ENCODE peak calls at places on chromosomes 12 and 14, in eight cellular contexts. One of them, this sample, is unnamed.

GRCh38 chr12:27564612-27565213 is 40.7 kb downstream of the PPFIBP1 start:
- DNase-seq in body of pancreas: no peak
- DNase-seq in foreskin fibroblast: peak
- DNase-seq in lung: no peak
- DNase-seq in IMR-90: no peak
- DNase-seq in DND-41: no peak
- DNase-seq in upper lobe of right lung: no peak
- DNase-seq in astrocyte of the spinal cord: no peak
- DNase-seq in this sample: no peak

GRCh38 chr14:48473944-48474343 is 798.5 kb upstream of the MDGA2 start:
- DNase-seq in body of pancreas: no peak
- DNase-seq in foreskin fibroblast: no peak
- DNase-seq in lung: no peak
- DNase-seq in IMR-90: no peak
- DNase-seq in DND-41: no peak
- DNase-seq in upper lobe of right lung: no peak
- DNase-seq in astrocyte of the spinal cord: no peak
- DNase-seq in this sample: no peak

GRCh38 chr14:85444685-85445084 is 85.3 kb upstream of the FLRT2 start:
- DNase-seq in body of pancreas: peak
- DNase-seq in foreskin fibroblast: peak
- DNase-seq in lung: no peak
- DNase-seq in IMR-90: peak
- DNase-seq in DND-41: peak
- DNase-seq in upper lobe of right lung: no peak
- DNase-seq in astrocyte of the spinal cord: peak
- DNase-seq in this sample: peak

GRCh38 chr12:18483723-18484325 is 222.5 kb downstream of the PIK3C2G start:
- DNase-seq in body of pancreas: no peak
- DNase-seq in foreskin fibroblast: no peak
- DNase-seq in lung: no peak
- DNase-seq in IMR-90: no peak
- DNase-seq in DND-41: no peak
- DNase-seq in upper lobe of right lung: no peak
- DNase-seq in astrocyte of the spinal cord: no peak
- DNase-seq in this sample: no peak

GRCh38 chr14:103597623-103598372 is 31.2 kb upstream of the KLC1 start:
- DNase-seq in body of pancreas: no peak
- DNase-seq in foreskin fibroblast: peak
- DNase-seq in lung: no peak
- DNase-seq in IMR-90: peak
- DNase-seq in DND-41: no peak
- DNase-seq in upper lobe of right lung: no peak
- DNase-seq in astrocyte of the spinal cord: peak
- DNase-seq in this sample: peak

GRCh38 chr12:42588981-42589464 is 523 bp downstream of the PRICKLE1 start:
- DNase-seq in body of pancreas: peak
- DNase-seq in foreskin fibroblast: peak
- DNase-seq in lung: peak
- DNase-seq in IMR-90: peak
- DNase-seq in DND-41: no peak
- DNase-seq in upper lobe of right lung: peak
- DNase-seq in astrocyte of the spinal cord: peak
- DNase-seq in this sample: no peak

GRCh38 chr12:93174048-93174447 is 203.7 kb upstream of the NUDT4 start:
- DNase-seq in body of pancreas: no peak
- DNase-seq in foreskin fibroblast: peak
- DNase-seq in lung: no peak
- DNase-seq in IMR-90: peak
- DNase-seq in DND-41: no peak
- DNase-seq in upper lobe of right lung: no peak
- DNase-seq in astrocyte of the spinal cord: peak
- DNase-seq in this sample: no peak

GRCh38 chr14:81302613-81303012 is 81.9 kb upstream of the GTF2A1 start:
- DNase-seq in body of pancreas: no peak
- DNase-seq in foreskin fibroblast: no peak
- DNase-seq in lung: no peak
- DNase-seq in IMR-90: no peak
- DNase-seq in DND-41: no peak
- DNase-seq in upper lobe of right lung: no peak
- DNase-seq in astrocyte of the spinal cord: no peak
- DNase-seq in this sample: no peak

GRCh38 chr12:82740129-82741000 is 53.7 kb downstream of the TMTC2 start:
- DNase-seq in body of pancreas: no peak
- DNase-seq in foreskin fibroblast: peak
- DNase-seq in lung: no peak
- DNase-seq in IMR-90: peak
- DNase-seq in DND-41: no peak
- DNase-seq in upper lobe of right lung: no peak
- DNase-seq in astrocyte of the spinal cord: peak
- DNase-seq in this sample: peak

GRCh38 chr12:46240436-46240835 is 28.4 kb downstream of the SLC38A1 start:
- DNase-seq in body of pancreas: no peak
- DNase-seq in foreskin fibroblast: no peak
- DNase-seq in lung: no peak
- DNase-seq in IMR-90: no peak
- DNase-seq in DND-41: no peak
- DNase-seq in upper lobe of right lung: no peak
- DNase-seq in astrocyte of the spinal cord: no peak
- DNase-seq in this sample: no peak

GRCh38 chr12:1553987-1554982 is 40.1 kb downstream of the FBXL14 start:
- DNase-seq in body of pancreas: no peak
- DNase-seq in foreskin fibroblast: no peak
- DNase-seq in lung: no peak
- DNase-seq in IMR-90: no peak
- DNase-seq in DND-41: no peak
- DNase-seq in upper lobe of right lung: peak
- DNase-seq in astrocyte of the spinal cord: no peak
- DNase-seq in this sample: no peak

GRCh38 chr12:50825372-50825838 is 17.3 kb upstream of the TMPRSS12 start:
- DNase-seq in body of pancreas: peak
- DNase-seq in foreskin fibroblast: peak
- DNase-seq in lung: no peak
- DNase-seq in IMR-90: peak
- DNase-seq in DND-41: no peak
- DNase-seq in upper lobe of right lung: no peak
- DNase-seq in astrocyte of the spinal cord: peak
- DNase-seq in this sample: peak

GRCh38 chr12:71503579-71504470 is 64.2 kb downstream of the LGR5 start:
- DNase-seq in body of pancreas: no peak
- DNase-seq in foreskin fibroblast: no peak
- DNase-seq in lung: no peak
- DNase-seq in IMR-90: no peak
- DNase-seq in DND-41: no peak
- DNase-seq in upper lobe of right lung: no peak
- DNase-seq in astrocyte of the spinal cord: no peak
- DNase-seq in this sample: no peak

GRCh38 chr12:11654338-11654737 is 4.9 kb downstream of the ETV6 start:
- DNase-seq in body of pancreas: no peak
- DNase-seq in foreskin fibroblast: no peak
- DNase-seq in lung: no peak
- DNase-seq in IMR-90: no peak
- DNase-seq in DND-41: no peak
- DNase-seq in upper lobe of right lung: no peak
- DNase-seq in astrocyte of the spinal cord: no peak
- DNase-seq in this sample: no peak

GRCh38 chr12:116559330-116560080 is at the start of gene MAP1LC3B2:
- DNase-seq in body of pancreas: peak
- DNase-seq in foreskin fibroblast: peak
- DNase-seq in lung: peak
- DNase-seq in IMR-90: peak
- DNase-seq in DND-41: peak
- DNase-seq in upper lobe of right lung: peak
- DNase-seq in astrocyte of the spinal cord: peak
- DNase-seq in this sample: no peak

GRCh38 chr12:110860833-110861291 is 14.1 kb downstream of the CCDC63 start:
- DNase-seq in body of pancreas: no peak
- DNase-seq in foreskin fibroblast: no peak
- DNase-seq in lung: no peak
- DNase-seq in IMR-90: no peak
- DNase-seq in DND-41: no peak
- DNase-seq in upper lobe of right lung: no peak
- DNase-seq in astrocyte of the spinal cord: no peak
- DNase-seq in this sample: no peak

GRCh38 chr14:105855893-105856675 is 329.7 kb downstream of the TMEM121 start:
- DNase-seq in body of pancreas: no peak
- DNase-seq in foreskin fibroblast: no peak
- DNase-seq in lung: no peak
- DNase-seq in IMR-90: no peak
- DNase-seq in DND-41: peak
- DNase-seq in upper lobe of right lung: peak
- DNase-seq in astrocyte of the spinal cord: no peak
- DNase-seq in this sample: no peak

GRCh38 chr12:117968826-117969659 is at the start of gene KSR2:
- DNase-seq in body of pancreas: peak
- DNase-seq in foreskin fibroblast: peak
- DNase-seq in lung: peak
- DNase-seq in IMR-90: no peak
- DNase-seq in DND-41: no peak
- DNase-seq in upper lobe of right lung: peak
- DNase-seq in astrocyte of the spinal cord: no peak
- DNase-seq in this sample: no peak

GRCh38 chr14:88825078-88825458 is 617 bp downstream of the TTC8 start:
- DNase-seq in body of pancreas: no peak
- DNase-seq in foreskin fibroblast: peak
- DNase-seq in lung: no peak
- DNase-seq in IMR-90: peak
- DNase-seq in DND-41: no peak
- DNase-seq in upper lobe of right lung: no peak
- DNase-seq in astrocyte of the spinal cord: peak
- DNase-seq in this sample: no peak

GRCh38 chr14:55130194-55130550 is 1.1 kb downstream of the LGALS3 start:
- DNase-seq in body of pancreas: peak
- DNase-seq in foreskin fibroblast: peak
- DNase-seq in lung: no peak
- DNase-seq in IMR-90: peak
- DNase-seq in DND-41: no peak
- DNase-seq in upper lobe of right lung: no peak
- DNase-seq in astrocyte of the spinal cord: no peak
- DNase-seq in this sample: no peak

GRCh38 chr14:55136241-55136640 is 7.2 kb downstream of the LGALS3 start:
- DNase-seq in body of pancreas: no peak
- DNase-seq in foreskin fibroblast: peak
- DNase-seq in lung: no peak
- DNase-seq in IMR-90: peak
- DNase-seq in DND-41: no peak
- DNase-seq in upper lobe of right lung: no peak
- DNase-seq in astrocyte of the spinal cord: peak
- DNase-seq in this sample: no peak

GRCh38 chr14:55131782-55132181 is 2.7 kb downstream of the LGALS3 start:
- DNase-seq in body of pancreas: no peak
- DNase-seq in foreskin fibroblast: no peak
- DNase-seq in lung: no peak
- DNase-seq in IMR-90: peak
- DNase-seq in DND-41: no peak
- DNase-seq in upper lobe of right lung: no peak
- DNase-seq in astrocyte of the spinal cord: no peak
- DNase-seq in this sample: no peak

GRCh38 chr14:55136868-55137785 is 8.1 kb downstream of the LGALS3 start:
- DNase-seq in body of pancreas: peak
- DNase-seq in foreskin fibroblast: peak
- DNase-seq in lung: peak
- DNase-seq in IMR-90: peak
- DNase-seq in DND-41: no peak
- DNase-seq in upper lobe of right lung: no peak
- DNase-seq in astrocyte of the spinal cord: peak
- DNase-seq in this sample: no peak

GRCh38 chr14:55133416-55133815 is 4.4 kb downstream of the LGALS3 start:
- DNase-seq in body of pancreas: no peak
- DNase-seq in foreskin fibroblast: peak
- DNase-seq in lung: no peak
- DNase-seq in IMR-90: peak
- DNase-seq in DND-41: no peak
- DNase-seq in upper lobe of right lung: no peak
- DNase-seq in astrocyte of the spinal cord: no peak
- DNase-seq in this sample: no peak
- TF ChIP-seq CTCF in body of pancreas: peak
- TF ChIP-seq CTCF in foreskin fibroblast: no peak
- TF ChIP-seq CTCF in lung: no peak
- TF ChIP-seq CTCF in IMR-90: peak
- TF ChIP-seq CTCF in DND-41: peak
- TF ChIP-seq CTCF in upper lobe of right lung: peak
- TF ChIP-seq CTCF in astrocyte of the spinal cord: peak
- TF ChIP-seq CTCF in this sample: no peak

GRCh38 chr14:70254476-70254961 is 65.8 kb upstream of the SLC8A3 start:
- DNase-seq in body of pancreas: peak
- DNase-seq in foreskin fibroblast: peak
- DNase-seq in lung: peak
- DNase-seq in IMR-90: peak
- DNase-seq in DND-41: no peak
- DNase-seq in upper lobe of right lung: peak
- DNase-seq in astrocyte of the spinal cord: peak
- DNase-seq in this sample: no peak
- H3K4me3 ChIP-seq in body of pancreas: peak
- H3K4me3 ChIP-seq in foreskin fibroblast: peak
- H3K4me3 ChIP-seq in lung: no peak
- H3K4me3 ChIP-seq in IMR-90: peak
- H3K4me3 ChIP-seq in DND-41: no peak
- H3K4me3 ChIP-seq in upper lobe of right lung: peak
- H3K4me3 ChIP-seq in astrocyte of the spinal cord: no peak
- H3K4me3 ChIP-seq in this sample: peak

DNA sequence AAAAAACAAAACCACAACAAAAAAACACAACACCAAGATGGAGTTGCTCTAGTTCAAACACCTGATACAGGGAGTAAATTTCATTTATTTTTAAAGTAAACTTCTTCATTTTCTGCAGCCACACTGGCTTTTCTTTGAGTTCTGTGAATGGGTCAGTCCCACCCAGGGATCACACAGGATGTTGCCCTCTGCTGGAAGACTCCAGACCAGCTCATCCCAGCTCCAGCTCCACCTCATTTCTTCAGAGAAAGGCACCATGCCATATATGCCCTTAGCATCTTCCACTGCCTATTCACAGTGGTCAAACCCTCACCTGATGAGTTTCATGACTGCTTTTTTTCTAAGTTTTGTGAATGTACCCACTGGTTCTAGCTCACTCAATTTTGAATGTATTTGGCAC is 8.0 kb downstream of the GLIPR1 start:
- DNase-seq in body of pancreas: no peak
- DNase-seq in foreskin fibroblast: peak
- DNase-seq in lung: no peak
- DNase-seq in IMR-90: peak
- DNase-seq in DND-41: peak
- DNase-seq in upper lobe of right lung: no peak
- DNase-seq in astrocyte of the spinal cord: peak
- DNase-seq in this sample: no peak
- TF ChIP-seq CTCF in body of pancreas: no peak
- TF ChIP-seq CTCF in foreskin fibroblast: peak
- TF ChIP-seq CTCF in lung: no peak
- TF ChIP-seq CTCF in IMR-90: peak
- TF ChIP-seq CTCF in DND-41: peak
- TF ChIP-seq CTCF in upper lobe of right lung: peak
- TF ChIP-seq CTCF in astrocyte of the spinal cord: peak
- TF ChIP-seq CTCF in this sample: peak

DNA sequence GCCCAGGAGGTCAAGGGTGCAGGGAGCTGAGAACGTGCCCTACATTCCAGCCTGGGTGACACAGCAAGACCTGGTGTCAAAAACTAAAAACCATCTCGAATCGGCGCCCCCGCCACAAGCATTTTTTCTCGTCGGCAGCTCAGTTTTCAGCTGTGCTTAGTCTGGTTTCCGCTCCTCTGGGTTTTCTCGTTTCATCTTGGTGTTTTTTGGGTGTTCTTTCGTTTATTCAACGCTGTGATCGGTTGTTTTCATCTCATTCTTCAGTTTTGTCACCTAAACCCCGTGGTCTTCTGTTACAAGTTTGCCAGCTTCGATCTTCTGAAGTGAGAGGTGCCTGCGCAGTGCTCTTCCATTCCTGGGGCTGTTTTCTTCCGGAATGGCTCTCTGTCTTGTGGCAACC is 41.4 kb downstream of the NOC4L start:
- DNase-seq in body of pancreas: no peak
- DNase-seq in foreskin fibroblast: no peak
- DNase-seq in lung: no peak
- DNase-seq in IMR-90: no peak
- DNase-seq in DND-41: peak
- DNase-seq in upper lobe of right lung: no peak
- DNase-seq in astrocyte of the spinal cord: no peak
- DNase-seq in this sample: no peak
- H3K4me3 ChIP-seq in body of pancreas: no peak
- H3K4me3 ChIP-seq in foreskin fibroblast: no peak
- H3K4me3 ChIP-seq in lung: no peak
- H3K4me3 ChIP-seq in IMR-90: no peak
- H3K4me3 ChIP-seq in DND-41: no peak
- H3K4me3 ChIP-seq in upper lobe of right lung: peak
- H3K4me3 ChIP-seq in astrocyte of the spinal cord: no peak
- H3K4me3 ChIP-seq in this sample: no peak

This sample was measured in HFF-Myc.